ENCODE peak calls at places on chromosome X, in eight cellular contexts. One of them, this sample, is unnamed.

GRCh38 chrX:84729809-84730208 is 227.6 kb upstream of the HDX start:
- DNase-seq in D341Med: peak
- DNase-seq in brain microvascular endothelial cell: no peak
- DNase-seq in LHCN-M2: peak
- DNase-seq in GM20000: peak
- DNase-seq in right lobe of liver: no peak
- DNase-seq in A549: peak
- DNase-seq in ELF-1: peak
- DNase-seq in this sample: peak

GRCh38 chrX:80511969-80512760 is 91.9 kb downstream of the TENT5D start:
- DNase-seq in right lobe of liver: no peak
- DNase-seq in A549: no peak
- DNase-seq in LHCN-M2: no peak
- DNase-seq in ELF-1: peak
- DNase-seq in GM20000: no peak
- DNase-seq in D341Med: no peak
- DNase-seq in brain microvascular endothelial cell: no peak
- DNase-seq in this sample: no peak

GRCh38 chrX:120672841-120673530 is 43.1 kb upstream of the C1GALT1C1 start:
- DNase-seq in LHCN-M2: no peak
- DNase-seq in A549: no peak
- DNase-seq in ELF-1: no peak
- DNase-seq in GM20000: no peak
- DNase-seq in brain microvascular endothelial cell: no peak
- DNase-seq in right lobe of liver: no peak
- DNase-seq in D341Med: no peak
- DNase-seq in this sample: no peak

GRCh38 chrX:70253377-70254062 is 6.5 kb downstream of the P2RY4 start:
- DNase-seq in GM20000: no peak
- DNase-seq in D341Med: no peak
- DNase-seq in A549: no peak
- DNase-seq in ELF-1: no peak
- DNase-seq in right lobe of liver: no peak
- DNase-seq in LHCN-M2: peak
- DNase-seq in brain microvascular endothelial cell: no peak
- DNase-seq in this sample: no peak

GRCh38 chrX:106917830-106918500 is 2.2 kb upstream of the CLDN2 start:
- DNase-seq in D341Med: no peak
- DNase-seq in brain microvascular endothelial cell: peak
- DNase-seq in GM20000: no peak
- DNase-seq in A549: peak
- DNase-seq in ELF-1: peak
- DNase-seq in right lobe of liver: no peak
- DNase-seq in LHCN-M2: peak
- DNase-seq in this sample: no peak

GRCh38 chrX:83535417-83536244 is 27.5 kb downstream of the POU3F4 start:
- DNase-seq in brain microvascular endothelial cell: no peak
- DNase-seq in ELF-1: no peak
- DNase-seq in right lobe of liver: no peak
- DNase-seq in LHCN-M2: no peak
- DNase-seq in GM20000: no peak
- DNase-seq in A549: no peak
- DNase-seq in D341Med: no peak
- DNase-seq in this sample: no peak

GRCh38 chrX:48894891-48895290 is 2.7 kb downstream of the TIMM17B start:
- DNase-seq in D341Med: no peak
- DNase-seq in GM20000: no peak
- DNase-seq in ELF-1: no peak
- DNase-seq in right lobe of liver: no peak
- DNase-seq in A549: no peak
- DNase-seq in brain microvascular endothelial cell: no peak
- DNase-seq in LHCN-M2: no peak
- DNase-seq in this sample: no peak

GRCh38 chrX:109839694-109840358 is 106.8 kb upstream of the ACSL4 start:
- DNase-seq in GM20000: no peak
- DNase-seq in LHCN-M2: no peak
- DNase-seq in ELF-1: peak
- DNase-seq in right lobe of liver: no peak
- DNase-seq in brain microvascular endothelial cell: peak
- DNase-seq in D341Med: no peak
- DNase-seq in A549: peak
- DNase-seq in this sample: no peak

GRCh38 chrX:135112096-135112729 is 8.1 kb downstream of the ETDB start:
- DNase-seq in LHCN-M2: peak
- DNase-seq in D341Med: peak
- DNase-seq in A549: peak
- DNase-seq in right lobe of liver: no peak
- DNase-seq in ELF-1: peak
- DNase-seq in brain microvascular endothelial cell: peak
- DNase-seq in GM20000: peak
- DNase-seq in this sample: peak

GRCh38 chrX:107565916-107566602 is 62.3 kb upstream of the PRPS1 start:
- DNase-seq in GM20000: no peak
- DNase-seq in D341Med: no peak
- DNase-seq in LHCN-M2: peak
- DNase-seq in ELF-1: peak
- DNase-seq in A549: peak
- DNase-seq in right lobe of liver: no peak
- DNase-seq in brain microvascular endothelial cell: peak
- DNase-seq in this sample: no peak

GRCh38 chrX:13476384-13476783 is 93.0 kb upstream of the EGFL6 start:
- DNase-seq in ELF-1: no peak
- DNase-seq in A549: no peak
- DNase-seq in right lobe of liver: no peak
- DNase-seq in brain microvascular endothelial cell: no peak
- DNase-seq in GM20000: no peak
- DNase-seq in D341Med: no peak
- DNase-seq in LHCN-M2: no peak
- DNase-seq in this sample: no peak

GRCh38 chrX:29397506-29397905 is 810.3 kb downstream of the IL1RAPL1 start:
- DNase-seq in LHCN-M2: peak
- DNase-seq in ELF-1: no peak
- DNase-seq in A549: no peak
- DNase-seq in GM20000: no peak
- DNase-seq in brain microvascular endothelial cell: peak
- DNase-seq in right lobe of liver: no peak
- DNase-seq in D341Med: no peak
- DNase-seq in this sample: no peak

GRCh38 chrX:45261005-45261404 is 60.3 kb upstream of the DIPK2B start:
- DNase-seq in brain microvascular endothelial cell: no peak
- DNase-seq in D341Med: no peak
- DNase-seq in LHCN-M2: no peak
- DNase-seq in GM20000: no peak
- DNase-seq in A549: no peak
- DNase-seq in right lobe of liver: no peak
- DNase-seq in ELF-1: peak
- DNase-seq in this sample: no peak

GRCh38 chrX:69073241-69073640 is 92.0 kb downstream of the PJA1 start:
- DNase-seq in right lobe of liver: no peak
- DNase-seq in LHCN-M2: no peak
- DNase-seq in D341Med: no peak
- DNase-seq in brain microvascular endothelial cell: no peak
- DNase-seq in GM20000: no peak
- DNase-seq in A549: no peak
- DNase-seq in ELF-1: no peak
- DNase-seq in this sample: no peak

GRCh38 chrX:54530358-54530900 is 410 bp downstream of the GNL3L start:
- DNase-seq in LHCN-M2: no peak
- DNase-seq in A549: no peak
- DNase-seq in GM20000: no peak
- DNase-seq in ELF-1: no peak
- DNase-seq in brain microvascular endothelial cell: no peak
- DNase-seq in right lobe of liver: no peak
- DNase-seq in D341Med: no peak
- DNase-seq in this sample: no peak

GRCh38 chrX:122943918-122944317 is 240.2 kb upstream of the GRIA3 start:
- DNase-seq in GM20000: no peak
- DNase-seq in LHCN-M2: no peak
- DNase-seq in A549: no peak
- DNase-seq in brain microvascular endothelial cell: peak
- DNase-seq in D341Med: no peak
- DNase-seq in right lobe of liver: no peak
- DNase-seq in ELF-1: no peak
- DNase-seq in this sample: no peak

GRCh38 chrX:115968436-115969252 is 201.9 kb upstream of the AGTR2 start:
- DNase-seq in GM20000: peak
- DNase-seq in LHCN-M2: peak
- DNase-seq in ELF-1: peak
- DNase-seq in D341Med: no peak
- DNase-seq in A549: peak
- DNase-seq in right lobe of liver: peak
- DNase-seq in brain microvascular endothelial cell: no peak
- DNase-seq in this sample: peak

This sample was measured in NCI-H345.